ENCODE peak calls at places on chromosomes 2 and 18, in seven cellular contexts. E, L, N, Q, M, A and K are unnamed samples. For H3K4me1, the result is how much of the 10 kb centered on the place peaks cover.

GRCh38 chr2:190664240-190664639 is 15.4 kb downstream of the NAB1 start:
- DNase-seq in E (no peak), L (no peak), N (no peak), Q (peak), M (no peak), A (no peak), K (no peak)

GRCh38 chr2:207902822-207903221 is 122.5 kb downstream of the PLEKHM3 start:
- DNase-seq in E (no peak), L (peak), N (peak), Q (no peak), M (no peak), A (no peak), K (no peak)

GRCh38 chr18:35502062-35502461 is 4.3 kb upstream of the INO80C start:
- DNase-seq in E (no peak), L (no peak), N (no peak), Q (no peak), M (peak), A (no peak), K (no peak)

GRCh38 chr2:113281920-113282746 is 3.4 kb upstream of the PAX8 start:
- DNase-seq in E (no peak), L (no peak), N (no peak), Q (peak), M (no peak), A (peak), K (no peak)

GRCh38 chr2:232988444-232988843 is 24.6 kb downstream of the NGEF start:
- DNase-seq in E (no peak), L (no peak), N (peak), Q (peak), M (peak), A (no peak), K (peak)

GRCh38 chr2:36949845-36950244 is 16.5 kb downstream of the STRN start:
- DNase-seq in E (no peak), L (no peak), N (no peak), Q (no peak), M (no peak), A (no peak), K (no peak)

GRCh38 chr2:5690718-5691658 is 1.2 kb upstream of the SOX11 start:
- DNase-seq in E (no peak), L (no peak), N (no peak), Q (no peak), M (no peak), A (no peak), K (peak)

GRCh38 chr2:61769093-61769675 is 84.7 kb downstream of the FAM161A start:
- DNase-seq in E (no peak), L (no peak), N (no peak), Q (no peak), M (peak), A (no peak), K (no peak)

GRCh38 chr2:36733215-36733614 is 36.7 kb downstream of the VIT start:
- DNase-seq in E (no peak), L (no peak), N (no peak), Q (no peak), M (no peak), A (peak), K (no peak)

GRCh38 chr2:133790706-133791105 is 222.4 kb upstream of the NCKAP5 start:
- DNase-seq in E (no peak), L (no peak), N (no peak), Q (no peak), M (no peak), A (no peak), K (no peak)

GRCh38 chr18:37456873-37457272 is 108.7 kb downstream of the CELF4 start:
- DNase-seq in E (no peak), L (no peak), N (no peak), Q (no peak), M (no peak), A (no peak), K (no peak)

GRCh38 chr2:22901471-22901870 is 483.5 kb upstream of the KLHL29 start:
- DNase-seq in E (no peak), L (no peak), N (no peak), Q (no peak), M (no peak), A (no peak), K (no peak)

GRCh38 chr2:190335225-190335559 is 8.2 kb upstream of the INPP1 start:
- DNase-seq in E (no peak), L (no peak), N (no peak), Q (no peak), M (no peak), A (no peak), K (no peak)

GRCh38 chr2:88190808-88191721 is 20.9 kb downstream of the THNSL2 start:
- DNase-seq in E (no peak), L (no peak), N (peak), Q (no peak), M (peak), A (peak), K (peak)

GRCh38 chr18:62988467-62988866 is 273.1 kb downstream of the PHLPP1 start:
- DNase-seq in E (no peak), L (no peak), N (no peak), Q (no peak), M (no peak), A (no peak), K (no peak)

GRCh38 chr2:239344857-239345216 is 56.0 kb downstream of the HDAC4 start:
- DNase-seq in E (no peak), L (peak), N (peak), Q (no peak), M (no peak), A (no peak), K (peak)

GRCh38 chr2:234544659-234545611 is 48.1 kb upstream of the ARL4C start:
- DNase-seq in E (peak), L (peak), N (peak), Q (peak), M (peak), A (peak), K (peak)

GRCh38 chr2:163774862-163775261 is 39.1 kb upstream of the FIGN start:
- DNase-seq in E (no peak), L (no peak), N (no peak), Q (no peak), M (peak), A (no peak), K (no peak)

GRCh38 chr2:228469721-228470120 is 288.2 kb upstream of the SPHKAP start:
- DNase-seq in E (no peak), L (no peak), N (no peak), Q (no peak), M (no peak), A (no peak), K (no peak)

GRCh38 chr2:9333591-9334171 is 89.6 kb downstream of the ITGB1BP1 start:
- DNase-seq in E (no peak), L (no peak), N (peak), Q (peak), M (peak), A (peak), K (peak)

GRCh38 chr2:154402138-154402714 is 296.3 kb upstream of the KCNJ3 start:
- DNase-seq in E (no peak), L (no peak), N (no peak), Q (no peak), M (peak), A (no peak), K (peak)

GRCh38 chr2:12727641-12728040 is 10.9 kb downstream of the TRIB2 start:
- DNase-seq in E (no peak), L (no peak), N (no peak), Q (no peak), M (no peak), A (no peak), K (no peak)

GRCh38 chr2:85159589-85159988 is 26.4 kb downstream of the TCF7L1 start:
- DNase-seq in E (no peak), L (no peak), N (no peak), Q (no peak), M (no peak), A (no peak), K (no peak)
- H3K4me1 ChIP-seq in E (under half), L (half or more), N (under half), Q (under half), M (under half), A (under half), K (half or more)

GRCh38 chr2:200335657-200336056 is 29.2 kb downstream of the SPATS2L start:
- DNase-seq in E (no peak), L (no peak), N (peak), Q (no peak), M (peak), A (no peak), K (no peak)

GRCh38 chr2:200338692-200339091 is 32.2 kb downstream of the SPATS2L start:
- DNase-seq in E (no peak), L (no peak), N (no peak), Q (no peak), M (no peak), A (no peak), K (no peak)

GRCh38 chr2:200340527-200341224 is 34.2 kb downstream of the SPATS2L start:
- DNase-seq in E (no peak), L (no peak), N (no peak), Q (no peak), M (no peak), A (no peak), K (no peak)

GRCh38 chr2:200336980-200337615 is 30.6 kb downstream of the SPATS2L start:
- DNase-seq in E (no peak), L (no peak), N (no peak), Q (no peak), M (peak), A (no peak), K (no peak)

GRCh38 chr2:200337621-200338020 is 31.1 kb downstream of the SPATS2L start:
- DNase-seq in E (no peak), L (no peak), N (no peak), Q (no peak), M (no peak), A (no peak), K (no peak)
- H3K4me1 ChIP-seq in E (under half), L (under half), N (under half), Q (under half), M (under half), A (under half), K (under half)

GRCh38 chr18:50152900-50153299 is 42.0 kb downstream of the MYO5B start:
- DNase-seq in E (no peak), L (no peak), N (no peak), Q (no peak), M (peak), A (no peak), K (no peak)

GRCh38 chr18:50151876-50152275 is 43.1 kb downstream of the MYO5B start:
- DNase-seq in E (no peak), L (no peak), N (no peak), Q (no peak), M (peak), A (no peak), K (no peak)

GRCh38 chr18:50154420-50154819 is 40.5 kb downstream of the MYO5B start:
- DNase-seq in E (no peak), L (no peak), N (no peak), Q (no peak), M (no peak), A (no peak), K (no peak)

GRCh38 chr18:50158866-50159653 is 35.9 kb downstream of the MYO5B start:
- DNase-seq in E (no peak), L (no peak), N (peak), Q (no peak), M (peak), A (no peak), K (no peak)

GRCh38 chr18:50155406-50155805 is 39.5 kb downstream of the MYO5B start:
- DNase-seq in E (no peak), L (no peak), N (no peak), Q (no peak), M (peak), A (no peak), K (no peak)
- H3K4me1 ChIP-seq in E (under half), L (under half), N (under half), Q (under half), M (half or more), A (under half), K (under half)

GRCh38 chr2:174331731-174332606 is 2.8 kb upstream of the SP9 start:
- DNase-seq in E (no peak), L (no peak), N (no peak), Q (no peak), M (peak), A (peak), K (peak)
- H3K4me1 ChIP-seq in E (half or more), L (half or more), N (under half), Q (under half), M (under half), A (under half), K (under half)

DNA sequence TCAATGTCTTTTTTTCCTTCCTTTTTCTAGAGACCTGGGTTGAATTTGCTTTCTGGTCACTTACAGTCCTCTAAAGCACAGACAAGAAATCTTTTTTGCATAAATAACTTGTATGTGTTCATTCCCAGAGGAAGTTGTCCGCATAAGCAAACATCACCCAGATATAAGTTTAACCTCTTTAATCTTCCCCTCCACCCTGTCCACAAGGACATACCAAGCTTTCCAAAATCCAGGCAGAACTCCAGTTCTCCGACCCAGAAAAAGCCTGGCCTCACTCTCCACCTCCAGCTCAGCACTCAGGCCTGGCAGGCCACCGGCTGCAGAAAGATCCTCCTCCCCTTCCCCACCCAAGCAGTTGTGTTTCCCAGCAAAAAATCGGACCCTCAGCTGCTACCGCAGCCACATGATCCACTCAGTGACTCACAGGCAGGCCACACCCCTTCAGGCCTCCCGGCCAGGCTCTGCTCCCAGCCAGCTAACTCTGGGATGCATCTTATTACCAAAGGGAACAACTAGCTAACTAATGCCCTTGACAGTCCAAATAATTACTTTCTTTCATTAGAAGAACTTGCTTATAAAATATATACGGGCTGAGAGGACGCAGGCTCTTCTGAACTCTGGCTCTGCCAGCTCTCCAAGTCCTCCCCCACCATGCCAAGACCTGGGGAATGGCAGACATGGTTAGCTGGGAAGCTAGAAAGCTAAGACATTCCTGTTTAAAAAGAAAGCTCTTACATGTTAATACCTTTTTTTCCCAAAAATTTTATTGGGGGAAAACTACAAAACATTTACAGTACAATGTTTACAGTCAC is 4.5 kb downstream of the ZFP36L2 start:
- DNase-seq in E (peak), L (peak), N (peak), Q (peak), M (peak), A (peak), K (peak)
- H3K4me1 ChIP-seq in E (under half), L (half or more), N (half or more), Q (half or more), M (under half), A (half or more), K (under half)

DNA sequence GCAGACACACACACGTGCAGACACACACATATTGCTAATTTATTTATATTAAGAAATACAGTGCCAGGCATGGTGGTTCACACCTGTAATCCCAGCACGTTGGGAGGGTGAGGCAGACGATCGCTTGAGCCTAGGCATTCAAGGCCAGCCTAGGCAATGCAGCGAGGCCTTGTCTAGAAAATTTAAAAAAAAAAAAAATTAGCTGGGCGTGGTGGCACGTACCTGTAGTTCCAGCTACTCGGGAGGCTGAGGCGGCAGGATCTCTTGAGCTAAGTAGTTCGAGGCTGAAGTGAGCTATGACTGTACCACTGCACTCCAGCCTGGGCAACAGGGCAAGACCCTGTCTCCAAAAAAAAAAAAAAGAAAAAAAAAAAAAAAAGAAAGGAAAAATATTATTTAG is 28.8 kb downstream of the ANXA4 start:
- DNase-seq in E (no peak), L (no peak), N (no peak), Q (no peak), M (no peak), A (no peak), K (no peak)
- H3K4me1 ChIP-seq in E (under half), L (half or more), N (half or more), Q (half or more), M (half or more), A (under half), K (under half)

DNA sequence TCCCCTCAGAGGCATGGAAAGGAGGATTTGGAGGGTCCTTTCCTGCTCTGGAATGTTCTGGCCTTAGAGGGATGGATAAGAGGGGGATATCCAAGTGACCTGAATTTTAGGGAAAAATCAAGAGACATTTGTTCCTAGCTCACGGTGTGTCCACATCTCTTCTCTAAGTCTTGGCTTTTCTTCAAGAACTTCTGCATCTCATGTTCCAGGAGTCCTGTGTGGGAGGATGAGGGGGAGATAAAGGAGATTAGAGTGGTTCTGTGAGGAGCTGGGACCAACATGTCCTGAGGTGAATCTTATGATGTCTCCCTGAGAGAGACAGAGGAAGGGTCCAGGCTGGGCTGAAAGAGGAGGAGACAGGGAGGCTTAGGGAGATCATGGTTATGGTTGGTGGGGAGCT is 11.7 kb downstream of the EMX1 start:
- DNase-seq in E (no peak), L (no peak), N (no peak), Q (no peak), M (no peak), A (no peak), K (no peak)
- H3K4me1 ChIP-seq in E (under half), L (under half), N (under half), Q (under half), M (under half), A (under half), K (under half)

GRCh38 chr2:176766005-176766404 is 446.6 kb upstream of the HNRNPA3 start:
- DNase-seq in E (no peak), L (no peak), N (no peak), Q (no peak), M (no peak), A (no peak), K (no peak)
- H3K4me1 ChIP-seq in E (under half), L (under half), N (under half), Q (under half), M (under half), A (under half), K (under half)

GRCh38 chr2:231036131-231036530 is 1.2 kb upstream of the C2orf72 start:
- DNase-seq in E (no peak), L (no peak), N (no peak), Q (no peak), M (no peak), A (no peak), K (no peak)
- H3K4me1 ChIP-seq in E (under half), L (under half), N (under half), Q (under half), M (under half), A (under half), K (under half)

GRCh38 chr2:63863707-63864106 is 22.0 kb downstream of the UGP2 start:
- DNase-seq in E (no peak), L (no peak), N (no peak), Q (no peak), M (no peak), A (no peak), K (no peak)
- H3K4me1 ChIP-seq in E (under half), L (under half), N (under half), Q (under half), M (under half), A (under half), K (under half)